ENCODE peak calls at places on chromosomes 2 and 18, in five cellular contexts. One of them, this sample, is unnamed.

GRCh38 chr2:206955253-206955652 is 15.9 kb downstream of the CPO start:
- DNase-seq in prostate gland: no peak
- DNase-seq in psoas muscle: no peak
- DNase-seq in choroid plexus epithelial cell: no peak
- DNase-seq in A549: no peak
- DNase-seq in this sample: peak; percentile 47

GRCh38 chr2:64779117-64779690 is 125.5 kb upstream of the SERTAD2 start:
- DNase-seq in prostate gland: no peak
- DNase-seq in psoas muscle: no peak
- DNase-seq in choroid plexus epithelial cell: peak; percentile 75
- DNase-seq in A549: no peak
- DNase-seq in this sample: peak; percentile 96

GRCh38 chr2:65630643-65631042 is 198.2 kb upstream of the SPRED2 start:
- DNase-seq in prostate gland: no peak
- DNase-seq in psoas muscle: no peak
- DNase-seq in choroid plexus epithelial cell: peak; percentile 98
- DNase-seq in A549: no peak
- DNase-seq in this sample: peak; percentile 36

GRCh38 chr18:32695534-32695933 is 77.3 kb downstream of the KLHL14 start:
- DNase-seq in prostate gland: no peak
- DNase-seq in psoas muscle: no peak
- DNase-seq in choroid plexus epithelial cell: no peak
- DNase-seq in A549: no peak
- DNase-seq in this sample: no peak

GRCh38 chr2:112916145-112916571 is 5.2 kb downstream of the IL37 start:
- DNase-seq in prostate gland: no peak
- DNase-seq in psoas muscle: no peak
- DNase-seq in choroid plexus epithelial cell: no peak
- DNase-seq in A549: no peak
- DNase-seq in this sample: no peak

GRCh38 chr2:238638982-238639341 is 208.9 kb upstream of the TWIST2 start:
- DNase-seq in prostate gland: no peak
- DNase-seq in psoas muscle: no peak
- DNase-seq in choroid plexus epithelial cell: no peak
- DNase-seq in A549: no peak
- DNase-seq in this sample: no peak

GRCh38 chr18:62325806-62326645 is 916 bp downstream of the TNFRSF11A start:
- DNase-seq in prostate gland: peak; percentile 9
- DNase-seq in psoas muscle: no peak
- DNase-seq in choroid plexus epithelial cell: peak; percentile 20
- DNase-seq in A549: peak; percentile 11
- DNase-seq in this sample: no peak

GRCh38 chr2:240784629-240785423 is 35.2 kb downstream of the KIF1A start:
- DNase-seq in prostate gland: no peak
- DNase-seq in psoas muscle: peak; percentile 43
- DNase-seq in choroid plexus epithelial cell: no peak
- DNase-seq in A549: no peak
- DNase-seq in this sample: no peak

GRCh38 chr2:109335586-109336266 is 206.7 kb downstream of the SH3RF3 start:
- DNase-seq in prostate gland: no peak
- DNase-seq in psoas muscle: no peak
- DNase-seq in choroid plexus epithelial cell: peak; percentile 74
- DNase-seq in A549: no peak
- DNase-seq in this sample: peak; percentile 88

GRCh38 chr18:75753753-75754152 is 326.2 kb upstream of the SMIM21 start:
- DNase-seq in prostate gland: no peak
- DNase-seq in psoas muscle: no peak
- DNase-seq in choroid plexus epithelial cell: no peak
- DNase-seq in A549: no peak
- DNase-seq in this sample: no peak

GRCh38 chr2:9112079-9112721 is 94.4 kb upstream of the ASAP2 start:
- DNase-seq in prostate gland: no peak
- DNase-seq in psoas muscle: no peak
- DNase-seq in choroid plexus epithelial cell: peak; percentile 91
- DNase-seq in A549: peak; percentile 54
- DNase-seq in this sample: peak; percentile 92

GRCh38 chr2:30108192-30108591 is 38.6 kb upstream of the YPEL5 start:
- DNase-seq in prostate gland: no peak
- DNase-seq in psoas muscle: no peak
- DNase-seq in choroid plexus epithelial cell: no peak
- DNase-seq in A549: no peak
- DNase-seq in this sample: no peak

GRCh38 chr2:223055836-223056235 is 3.8 kb downstream of the KCNE4 start:
- DNase-seq in prostate gland: no peak
- DNase-seq in psoas muscle: no peak
- DNase-seq in choroid plexus epithelial cell: no peak
- DNase-seq in A549: no peak
- DNase-seq in this sample: peak; percentile 50

GRCh38 chr2:138818479-138818878 is 38.3 kb upstream of the NXPH2 start:
- DNase-seq in prostate gland: no peak
- DNase-seq in psoas muscle: no peak
- DNase-seq in choroid plexus epithelial cell: no peak
- DNase-seq in A549: no peak
- DNase-seq in this sample: no peak

GRCh38 chr2:167298017-167298416 is 409.7 kb downstream of the XIRP2 start:
- DNase-seq in prostate gland: no peak
- DNase-seq in psoas muscle: no peak
- DNase-seq in choroid plexus epithelial cell: no peak
- DNase-seq in A549: no peak
- DNase-seq in this sample: no peak

GRCh38 chr2:47783491-47784330 is 766 bp downstream of the MSH6 start:
- DNase-seq in prostate gland: peak; percentile 66
- DNase-seq in psoas muscle: peak; percentile 66
- DNase-seq in choroid plexus epithelial cell: peak; percentile 56
- DNase-seq in A549: peak; percentile 85
- DNase-seq in this sample: peak; percentile 17

GRCh38 chr2:201928363-201928762 is 105.3 kb upstream of the FZD7 start:
- DNase-seq in prostate gland: no peak
- DNase-seq in psoas muscle: no peak
- DNase-seq in choroid plexus epithelial cell: no peak
- DNase-seq in A549: no peak
- DNase-seq in this sample: no peak

GRCh38 chr18:8188196-8188595 is 421.0 kb upstream of the RAB12 start:
- DNase-seq in prostate gland: no peak
- DNase-seq in psoas muscle: no peak
- DNase-seq in choroid plexus epithelial cell: peak; percentile 81
- DNase-seq in A549: no peak
- DNase-seq in this sample: peak; percentile 13

GRCh38 chr18:69705987-69706386 is 241.7 kb downstream of the CD226 start:
- DNase-seq in prostate gland: no peak
- DNase-seq in psoas muscle: no peak
- DNase-seq in choroid plexus epithelial cell: no peak
- DNase-seq in A549: no peak
- DNase-seq in this sample: no peak

GRCh38 chr2:177740718-177741117 is 331.9 kb downstream of the PDE11A start:
- DNase-seq in prostate gland: no peak
- DNase-seq in psoas muscle: no peak
- DNase-seq in choroid plexus epithelial cell: no peak
- DNase-seq in A549: no peak
- DNase-seq in this sample: no peak

GRCh38 chr2:177741866-177742265 is 330.7 kb downstream of the PDE11A start:
- DNase-seq in prostate gland: no peak
- DNase-seq in psoas muscle: no peak
- DNase-seq in choroid plexus epithelial cell: no peak
- DNase-seq in A549: no peak
- DNase-seq in this sample: no peak

GRCh38 chr2:177747384-177747783 is 325.2 kb downstream of the PDE11A start:
- DNase-seq in prostate gland: no peak
- DNase-seq in psoas muscle: no peak
- DNase-seq in choroid plexus epithelial cell: no peak
- DNase-seq in A549: no peak
- DNase-seq in this sample: no peak

GRCh38 chr2:177748360-177748759 is 324.2 kb downstream of the PDE11A start:
- DNase-seq in prostate gland: no peak
- DNase-seq in psoas muscle: no peak
- DNase-seq in choroid plexus epithelial cell: no peak
- DNase-seq in A549: no peak
- DNase-seq in this sample: no peak

GRCh38 chr2:177746358-177746757 is 326.2 kb downstream of the PDE11A start:
- DNase-seq in prostate gland: no peak
- DNase-seq in psoas muscle: no peak
- DNase-seq in choroid plexus epithelial cell: no peak
- DNase-seq in A549: no peak
- DNase-seq in this sample: no peak
- TF ChIP-seq CTCF in prostate gland: no peak
- TF ChIP-seq CTCF in psoas muscle: no peak
- TF ChIP-seq CTCF in choroid plexus epithelial cell: no peak
- TF ChIP-seq CTCF in A549: no peak
- TF ChIP-seq CTCF in this sample: no peak

DNA sequence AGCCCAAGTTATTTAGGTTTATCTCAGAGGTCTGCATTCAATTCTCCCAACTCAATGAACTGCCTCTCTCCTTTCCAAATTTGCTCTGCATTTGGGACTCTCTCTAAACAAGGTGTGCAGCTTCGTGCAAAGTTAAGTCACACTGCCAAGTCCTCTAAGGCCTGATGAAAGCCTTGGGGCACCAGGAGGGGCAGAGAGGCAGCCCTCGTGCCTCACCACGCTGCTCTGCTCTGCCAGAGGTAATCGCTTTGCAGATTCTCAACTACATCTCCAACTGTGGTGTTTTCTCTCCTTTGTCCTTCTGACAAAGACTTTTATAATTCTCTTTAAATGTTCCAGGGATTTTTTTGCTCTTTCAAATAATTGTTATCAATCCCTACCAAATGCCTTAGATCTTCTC is 283.0 kb downstream of the MEIS1 start:
- DNase-seq in prostate gland: no peak
- DNase-seq in psoas muscle: no peak
- DNase-seq in choroid plexus epithelial cell: no peak
- DNase-seq in A549: no peak
- DNase-seq in this sample: no peak
- H3K4me3 ChIP-seq in prostate gland: no peak overlapping the region
- H3K4me3 ChIP-seq in psoas muscle: no peak overlapping the region
- H3K4me3 ChIP-seq in choroid plexus epithelial cell: no peak overlapping the region
- H3K4me3 ChIP-seq in A549: no peak overlapping the region
- H3K4me3 ChIP-seq in this sample: no peak overlapping the region

GRCh38 chr2:233062447-233062842 is 2.3 kb downstream of the INPP5D start:
- DNase-seq in prostate gland: no peak
- DNase-seq in psoas muscle: no peak
- DNase-seq in choroid plexus epithelial cell: no peak
- DNase-seq in A549: no peak
- DNase-seq in this sample: no peak
- TF ChIP-seq CTCF in prostate gland: no peak
- TF ChIP-seq CTCF in psoas muscle: no peak
- TF ChIP-seq CTCF in choroid plexus epithelial cell: no peak
- TF ChIP-seq CTCF in A549: no peak
- TF ChIP-seq CTCF in this sample: no peak

DNA sequence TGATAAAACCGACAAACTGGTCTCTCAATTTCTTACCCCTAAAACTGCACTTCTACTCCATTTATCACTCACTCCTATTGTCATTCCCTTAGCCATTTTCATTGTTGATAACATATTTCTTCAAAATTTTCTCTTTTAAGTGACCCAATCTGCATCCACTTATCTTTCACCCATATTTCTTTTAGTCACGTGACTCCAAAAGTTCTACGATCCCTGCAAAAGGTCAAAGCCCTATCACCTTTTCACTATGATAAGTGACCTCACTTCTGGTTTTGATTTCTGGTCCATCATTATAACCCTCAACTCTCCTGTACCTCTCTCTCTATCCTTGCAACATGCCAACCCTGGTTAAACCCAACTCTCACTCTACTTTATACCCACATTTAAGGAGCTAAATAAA is 49.1 kb downstream of the LRATD1 start:
- DNase-seq in prostate gland: no peak
- DNase-seq in psoas muscle: no peak
- DNase-seq in choroid plexus epithelial cell: no peak
- DNase-seq in A549: no peak
- DNase-seq in this sample: no peak
- H3K4me3 ChIP-seq in prostate gland: no peak overlapping the region
- H3K4me3 ChIP-seq in psoas muscle: no peak overlapping the region
- H3K4me3 ChIP-seq in choroid plexus epithelial cell: no peak overlapping the region
- H3K4me3 ChIP-seq in A549: no peak overlapping the region
- H3K4me3 ChIP-seq in this sample: no peak overlapping the region

GRCh38 chr2:98577313-98577712 is 31.0 kb downstream of the COA5 start:
- DNase-seq in prostate gland: no peak
- DNase-seq in psoas muscle: no peak
- DNase-seq in choroid plexus epithelial cell: no peak
- DNase-seq in A549: no peak
- DNase-seq in this sample: no peak
- TF ChIP-seq CTCF in prostate gland: no peak
- TF ChIP-seq CTCF in psoas muscle: no peak
- TF ChIP-seq CTCF in choroid plexus epithelial cell: peak; percentile 31
- TF ChIP-seq CTCF in A549: no peak
- TF ChIP-seq CTCF in this sample: peak; percentile 3

GRCh38 chr2:241804326-241805276 is 4.4 kb upstream of the NEU4 start:
- DNase-seq in prostate gland: no peak
- DNase-seq in psoas muscle: peak; percentile 56
- DNase-seq in choroid plexus epithelial cell: peak; percentile 17
- DNase-seq in A549: no peak
- DNase-seq in this sample: no peak

GRCh38 chr2:241802806-241803318 is 6.1 kb upstream of the NEU4 start:
- DNase-seq in prostate gland: no peak
- DNase-seq in psoas muscle: no peak
- DNase-seq in choroid plexus epithelial cell: no peak
- DNase-seq in A549: no peak
- DNase-seq in this sample: no peak

GRCh38 chr2:241801611-241802420 is 7.2 kb upstream of the NEU4 start:
- DNase-seq in prostate gland: no peak
- DNase-seq in psoas muscle: no peak
- DNase-seq in choroid plexus epithelial cell: no peak
- DNase-seq in A549: no peak
- DNase-seq in this sample: no peak

GRCh38 chr2:241802421-241802749 is 6.6 kb upstream of the NEU4 start:
- DNase-seq in prostate gland: no peak
- DNase-seq in psoas muscle: peak; percentile 26
- DNase-seq in choroid plexus epithelial cell: no peak
- DNase-seq in A549: no peak
- DNase-seq in this sample: no peak

DNA sequence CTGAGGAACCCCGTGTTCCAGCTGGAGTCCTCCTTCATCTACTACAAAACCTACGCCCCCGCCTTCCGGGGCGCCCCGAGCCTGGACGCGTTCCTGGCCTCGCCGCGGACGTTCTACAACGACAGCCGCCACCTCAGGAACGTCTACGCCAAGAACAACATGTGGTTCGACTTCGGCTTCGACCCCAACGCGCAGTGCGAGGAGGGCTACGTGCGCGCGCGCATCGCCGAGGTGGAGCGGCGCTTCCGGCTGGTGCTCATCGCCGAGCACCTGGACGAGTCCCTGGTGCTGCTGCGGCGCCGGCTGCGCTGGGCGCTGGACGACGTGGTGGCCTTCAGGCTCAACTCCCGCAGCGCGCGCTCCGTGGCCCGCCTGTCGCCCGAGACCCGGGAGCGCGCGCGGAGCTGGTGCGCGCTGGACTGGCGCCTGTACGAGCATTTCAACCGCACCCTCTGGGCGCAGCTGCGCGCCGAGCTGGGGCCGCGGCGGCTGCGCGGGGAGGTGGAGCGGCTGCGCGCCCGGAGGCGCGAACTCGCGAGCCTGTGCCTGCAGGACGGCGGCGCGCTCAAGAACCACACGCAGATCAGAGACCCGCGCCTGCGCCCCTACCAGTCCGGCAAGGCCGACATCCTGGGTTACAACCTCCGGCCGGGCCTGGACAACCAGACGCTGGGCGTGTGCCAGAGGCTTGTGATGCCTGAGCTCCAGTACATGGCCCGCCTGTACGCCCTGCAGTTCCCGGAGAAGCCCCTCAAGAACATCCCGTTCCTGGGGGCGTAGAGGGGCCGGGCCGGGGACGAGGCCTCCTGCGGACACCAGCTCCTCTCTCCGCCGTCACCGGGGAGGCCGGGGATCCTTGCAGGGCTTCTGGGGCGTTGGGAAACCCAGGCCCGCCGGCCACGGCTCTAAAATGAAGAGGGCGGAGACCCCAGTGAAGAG is 5.3 kb upstream of the NEU4 start:
- DNase-seq in prostate gland: no peak
- DNase-seq in psoas muscle: peak; percentile 83
- DNase-seq in choroid plexus epithelial cell: peak; percentile 60
- DNase-seq in A549: no peak
- DNase-seq in this sample: peak; percentile 44
- H3K4me3 ChIP-seq in prostate gland: peak overlapping the region; percentile 32
- H3K4me3 ChIP-seq in psoas muscle: peak overlapping the region; percentile 61
- H3K4me3 ChIP-seq in choroid plexus epithelial cell: peak overlapping the region; percentile 47
- H3K4me3 ChIP-seq in A549: peak overlapping the region; percentile 38
- H3K4me3 ChIP-seq in this sample: peak overlapping the region; percentile 53

This sample was measured in fibroblast of the aortic adventitia.